ENCODE peak calls at places on chromosomes 16 and 17, in four cellular contexts. B, K, E and M are unnamed samples.

GRCh38 chr17:73770115-73770848 is 126.0 kb upstream of the SDK2 start:
- DNase-seq in B (no peak), K (peak), E (no peak), M (peak)

GRCh38 chr16:70646260-70647241 is at the start of gene IL34:
- DNase-seq in B (no peak), K (no peak), E (no peak), M (no peak)

GRCh38 chr17:71735893-71736292 is 384.9 kb upstream of the SOX9 start:
- DNase-seq in B (no peak), K (no peak), E (no peak), M (no peak)

GRCh38 chr17:37696366-37696765 is 48.5 kb downstream of the HNF1B start:
- DNase-seq in B (no peak), K (no peak), E (peak), M (no peak)

GRCh38 chr16:47732806-47733150 is 271.6 kb downstream of the PHKB start:
- DNase-seq in B (no peak), K (no peak), E (no peak), M (no peak)

GRCh38 chr17:16425698-16426659 is 10.6 kb downstream of the TRPV2 start:
- DNase-seq in B (no peak), K (no peak), E (no peak), M (no peak)

GRCh38 chr17:1027044-1027443 is 30.1 kb downstream of the TIMM22 start:
- DNase-seq in B (no peak), K (no peak), E (no peak), M (no peak)

GRCh38 chr17:8189041-8189710 is 804 bp downstream of the BORCS6 start:
- DNase-seq in B (peak), K (peak), E (peak), M (no peak)

GRCh38 chr17:6577686-6578263 is 21.4 kb upstream of the PITPNM3 start:
- DNase-seq in B (no peak), K (no peak), E (no peak), M (no peak)

GRCh38 chr16:15652293-15653001 is 2.4 kb downstream of the NDE1 start:
- DNase-seq in B (no peak), K (no peak), E (no peak), M (no peak)

GRCh38 chr17:15492186-15492585 is 24.8 kb upstream of the CDRT4 start:
- DNase-seq in B (no peak), K (no peak), E (no peak), M (no peak)

GRCh38 chr17:35423761-35424160 is 8.5 kb downstream of the SLFN12 start:
- DNase-seq in B (no peak), K (no peak), E (no peak), M (no peak)

GRCh38 chr17:33436321-33436720 is 143.2 kb upstream of the ASIC2 start:
- DNase-seq in B (no peak), K (no peak), E (no peak), M (no peak)

GRCh38 chr16:29645699-29646187 is 17.3 kb upstream of the SPN start:
- DNase-seq in B (no peak), K (no peak), E (no peak), M (no peak)

GRCh38 chr16:68724797-68725196 is 12.3 kb upstream of the CDH1 start:
- DNase-seq in B (no peak), K (no peak), E (no peak), M (no peak)

GRCh38 chr16:66930189-66930588 is 4.0 kb downstream of the CIAO2B start:
- DNase-seq in B (no peak), K (peak), E (no peak), M (no peak)

GRCh38 chr17:21129023-21129681 is 2.4 kb downstream of the DHRS7B start:
- DNase-seq in B (no peak), K (peak), E (no peak), M (no peak)

GRCh38 chr16:70481929-70482536 is 27.6 kb downstream of the FCSK start:
- DNase-seq in B (no peak), K (no peak), E (no peak), M (no peak)

GRCh38 chr17:48568499-48569259 is 9.5 kb downstream of the HOXB4 start:
- DNase-seq in B (no peak), K (no peak), E (no peak), M (no peak)

GRCh38 chr17:75047398-75048098 is 523 bp downstream of the KCTD2 start:
- DNase-seq in B (no peak), K (peak), E (no peak), M (no peak)

GRCh38 chr16:85916141-85916890 is 17.4 kb downstream of the IRF8 start:
- DNase-seq in B (no peak), K (peak), E (no peak), M (no peak)

GRCh38 chr16:23351360-23351759 is 49.3 kb downstream of the SCNN1B start:
- DNase-seq in B (no peak), K (no peak), E (no peak), M (no peak)

GRCh38 chr17:64061157-64061898 is 40.9 kb upstream of the ICAM2 start:
- DNase-seq in B (no peak), K (no peak), E (no peak), M (no peak)

GRCh38 chr17:35536664-35537160 is 766 bp downstream of the SLFN12L start:
- DNase-seq in B (no peak), K (no peak), E (peak), M (no peak)

GRCh38 chr16:62014534-62014933 is 21.7 kb downstream of the CDH8 start:
- DNase-seq in B (no peak), K (no peak), E (no peak), M (no peak)

GRCh38 chr16:56409195-56409594 is 16.1 kb downstream of the AMFR start:
- DNase-seq in B (no peak), K (no peak), E (no peak), M (no peak)

GRCh38 chr17:14150604-14151003 is 81.3 kb downstream of the COX10 start:
- DNase-seq in B (no peak), K (no peak), E (no peak), M (no peak)

GRCh38 chr16:55184052-55184451 is 140.0 kb upstream of the IRX6 start:
- DNase-seq in B (no peak), K (no peak), E (no peak), M (no peak)